ENCODE peak calls at places on chromosomes 2 and 18, in seven cellular contexts. L is SK-N-SH, O is GM12878, M is K562, X is HCT116, Y is H1, G is HepG2. H is an unnamed sample.

GRCh38 chr2:124582387-124582786 is 557.3 kb downstream of the CNTNAP5 start:
- DNase-seq in O (no peak), L (no peak), Y (no peak), M (no peak), G (no peak), X (no peak), H (no peak)

GRCh38 chr2:3585239-3586109 is 9.4 kb upstream of the COLEC11 start:
- DNase-seq in G (peak), Y (no peak), X (no peak), O (no peak), L (peak), M (no peak), H (no peak)

GRCh38 chr2:36528761-36529392 is 69.1 kb downstream of the FEZ2 start:
- DNase-seq in L (no peak), Y (no peak), X (no peak), M (no peak), G (no peak), O (no peak), H (no peak)

GRCh38 chr2:172091626-172092566 is 6.6 kb downstream of the DLX1 start:
- DNase-seq in M (no peak), G (no peak), X (no peak), L (peak), Y (no peak), O (no peak), H (no peak)

GRCh38 chr2:19435815-19436214 is 77.4 kb upstream of the OSR1 start:
- DNase-seq in M (no peak), L (peak), G (no peak), O (no peak), X (no peak), Y (no peak), H (no peak)

GRCh38 chr2:241417626-241418025 is 61.5 kb downstream of the FARP2 start:
- DNase-seq in O (no peak), M (no peak), X (no peak), G (peak), Y (no peak), L (no peak), H (no peak)

GRCh38 chr2:38775921-38776225 is 2.1 kb upstream of the GEMIN6 start:
- DNase-seq in Y (no peak), X (no peak), O (no peak), G (no peak), M (no peak), L (no peak), H (no peak)

GRCh38 chr2:127655209-127656073 is 9.5 kb downstream of the GPR17 start:
- DNase-seq in Y (no peak), G (no peak), M (no peak), L (no peak), O (no peak), X (no peak), H (no peak)

GRCh38 chr2:5322414-5322813 is 369.8 kb upstream of the SOX11 start:
- DNase-seq in Y (no peak), G (no peak), O (no peak), X (no peak), M (no peak), L (no peak), H (no peak)

GRCh38 chr2:236254674-236255073 is 9.5 kb downstream of the ASB18 start:
- DNase-seq in O (no peak), L (no peak), Y (peak), M (no peak), X (no peak), G (no peak), H (no peak)

GRCh38 chr2:201363857-201364560 is 6.9 kb upstream of the FLACC1 start:
- DNase-seq in M (peak), O (peak), L (peak), G (peak), Y (no peak), X (peak), H (peak)

GRCh38 chr2:16223071-16223470 is 282.7 kb downstream of the MYCN start:
- DNase-seq in O (no peak), Y (no peak), L (no peak), M (no peak), G (no peak), X (no peak), H (no peak)

GRCh38 chr2:23379220-23379695 is 5.7 kb upstream of the KLHL29 start:
- DNase-seq in Y (no peak), O (peak), M (no peak), L (no peak), X (no peak), G (no peak), H (no peak)

GRCh38 chr2:197293252-197294007 is 17.1 kb downstream of the ANKRD44 start:
- DNase-seq in G (no peak), L (no peak), X (no peak), O (no peak), M (no peak), Y (no peak), H (no peak)

GRCh38 chr2:75560022-75560767 is 544 bp downstream of the EVA1A start:
- DNase-seq in X (no peak), M (no peak), G (no peak), O (no peak), L (peak), Y (peak), H (peak)
- TF ChIP-seq JUND in X (no peak), M (no peak), G (peak), O (no peak), L (no peak), Y (no peak), H (no peak)

GRCh38 chr2:96092896-96093295 is 23.5 kb downstream of the ADRA2B start:
- DNase-seq in Y (no peak), L (no peak), G (no peak), O (no peak), M (no peak), X (no peak), H (no peak)

GRCh38 chr2:96090527-96090926 is 25.8 kb downstream of the ADRA2B start:
- DNase-seq in O (no peak), Y (peak), L (no peak), X (no peak), M (no peak), G (no peak), H (no peak)

GRCh38 chr2:96092580-96092877 is 23.8 kb downstream of the ADRA2B start:
- DNase-seq in L (no peak), Y (no peak), M (no peak), X (no peak), G (no peak), O (no peak), H (no peak)

GRCh38 chr2:96091141-96091710 is 25.1 kb downstream of the ADRA2B start:
- DNase-seq in X (no peak), O (no peak), Y (peak), M (no peak), L (no peak), G (no peak), H (no peak)

GRCh38 chr2:96091711-96092579 is 24.4 kb downstream of the ADRA2B start:
- DNase-seq in G (no peak), X (no peak), L (no peak), M (no peak), O (no peak), Y (peak), H (no peak)
- TF ChIP-seq JUND in G (no peak), X (no peak), L (no peak), M (no peak), O (no peak), Y (no peak), H (no peak)

GRCh38 chr18:46250084-46250811 is 146.1 kb downstream of the HAUS1 start:
- DNase-seq in L (peak), O (peak), G (no peak), M (peak), Y (no peak), X (peak), H (peak)
- TF ChIP-seq JUND in L (peak), O (peak), G (no peak), M (peak), Y (peak), X (peak), H (no peak)

DNA sequence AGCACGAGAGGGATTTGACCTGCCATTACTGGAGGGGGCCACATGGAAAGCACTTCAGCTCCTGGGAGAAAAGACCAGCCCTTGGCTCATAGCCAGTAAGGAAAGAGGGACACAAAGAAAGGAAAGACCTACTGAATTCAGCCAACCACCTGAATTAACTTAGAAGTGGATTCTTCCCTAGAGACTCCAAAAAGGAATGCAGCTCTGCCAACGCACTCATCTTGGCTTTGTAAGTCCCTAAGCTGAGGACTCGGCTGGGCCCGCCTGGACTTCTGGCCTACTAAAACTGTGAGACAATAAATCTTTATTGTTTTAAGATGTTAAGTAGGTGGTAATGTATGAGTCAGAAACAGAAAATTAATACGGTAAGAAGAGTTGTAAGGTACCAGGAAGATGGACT is 11.5 kb downstream of the ATF2 start:
- DNase-seq in L (no peak), O (no peak), Y (no peak), G (no peak), X (no peak), M (no peak), H (no peak)
- TF ChIP-seq JUND in L (no peak), O (no peak), Y (no peak), G (no peak), X (no peak), M (no peak), H (no peak)

GRCh38 chr2:204468689-204469429 is 76.4 kb upstream of the PARD3B start:
- DNase-seq in M (no peak), L (no peak), Y (no peak), X (no peak), O (no peak), G (no peak), H (no peak)
- TF ChIP-seq JUND in M (no peak), L (no peak), Y (no peak), X (no peak), O (no peak), G (no peak), H (no peak)

GRCh38 chr18:56984731-56985130 is 162.2 kb upstream of the BOD1L2 start:
- DNase-seq in O (no peak), X (no peak), Y (no peak), G (peak), M (no peak), L (no peak), H (no peak)
- TF ChIP-seq JUND in O (no peak), X (no peak), Y (no peak), G (no peak), M (no peak), L (no peak), H (no peak)

DNA sequence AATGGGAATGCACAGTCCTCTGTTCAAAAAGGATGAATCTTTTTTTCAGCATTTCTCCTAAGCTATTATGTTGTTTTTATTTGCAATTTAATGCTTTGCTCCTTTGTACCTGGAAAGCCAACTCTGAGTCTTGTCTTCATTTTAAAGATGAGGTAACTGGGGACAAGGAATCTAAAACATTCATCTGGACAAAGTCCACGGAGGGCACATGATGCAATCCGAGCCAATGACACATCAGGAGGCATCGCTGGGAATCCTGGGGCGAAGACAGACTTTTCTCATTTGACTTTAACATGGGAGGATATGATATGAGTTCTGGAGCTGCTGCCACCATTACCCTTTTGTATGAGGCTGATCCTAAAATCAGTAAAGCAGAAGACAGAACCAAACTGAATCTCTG is 116.5 kb upstream of the REG3G start:
- DNase-seq in M (no peak), X (no peak), L (no peak), O (no peak), G (peak), Y (no peak), H (no peak)
- TF ChIP-seq JUND in M (no peak), X (no peak), L (no peak), O (no peak), G (no peak), Y (no peak), H (no peak)

DNA sequence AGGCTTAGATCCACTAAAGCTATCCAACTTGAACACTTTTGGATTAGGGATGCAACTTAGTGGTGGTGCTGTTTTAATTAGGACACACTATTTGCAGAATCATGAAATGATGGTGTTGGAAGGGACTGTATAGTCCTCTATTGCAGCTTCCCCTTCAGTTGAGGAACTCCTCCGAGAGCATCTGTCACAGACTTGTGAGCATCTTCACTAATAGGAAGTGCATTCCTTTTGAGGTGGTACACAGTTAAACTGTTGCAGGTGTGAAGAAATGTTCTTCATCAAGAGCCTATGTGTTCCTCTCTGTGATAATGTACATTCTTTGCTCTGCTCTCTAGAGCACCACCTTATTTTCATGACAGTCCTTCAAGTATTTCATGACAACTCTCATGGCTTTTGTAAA is 197.4 kb downstream of the CAMKMT start:
- DNase-seq in M (no peak), G (no peak), O (no peak), X (no peak), L (no peak), Y (no peak), H (no peak)
- TF ChIP-seq JUND in M (no peak), G (no peak), O (no peak), X (no peak), L (no peak), Y (no peak), H (no peak)

GRCh38 chr18:13272411-13272810 is 53.9 kb downstream of the LDLRAD4 start:
- DNase-seq in X (no peak), O (no peak), M (no peak), L (no peak), G (no peak), Y (no peak), H (no peak)

GRCh38 chr18:13275075-13275474 is 56.5 kb downstream of the LDLRAD4 start:
- DNase-seq in O (no peak), M (no peak), X (no peak), Y (no peak), L (no peak), G (no peak), H (no peak)

GRCh38 chr18:13276530-13277520 is 58.3 kb downstream of the LDLRAD4 start:
- DNase-seq in Y (no peak), O (no peak), X (no peak), G (no peak), M (no peak), L (no peak), H (no peak)

GRCh38 chr18:13271512-13271911 is 53.0 kb downstream of the LDLRAD4 start:
- DNase-seq in L (no peak), Y (no peak), X (no peak), M (no peak), O (no peak), G (peak), H (no peak)

DNA sequence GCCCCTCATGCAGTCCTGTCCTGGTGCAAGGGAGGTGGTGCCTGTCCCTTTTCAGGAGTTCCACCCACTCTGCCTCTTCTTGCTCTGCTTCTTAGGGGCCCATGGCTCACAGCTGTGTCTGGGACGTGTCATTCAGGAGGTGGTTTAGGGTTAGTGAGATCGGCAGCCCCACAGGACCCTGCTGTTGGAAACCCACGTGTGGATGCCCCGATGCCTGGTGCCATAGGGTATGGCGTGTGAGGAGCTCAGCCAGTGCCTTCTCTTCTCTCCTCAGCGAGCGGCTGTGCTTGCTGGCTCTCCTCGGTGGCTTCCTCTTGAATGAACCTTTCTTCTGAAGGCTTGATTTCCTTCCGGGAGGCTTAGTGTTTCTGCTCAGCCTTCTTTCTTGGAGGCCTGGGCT is 55.2 kb downstream of the LDLRAD4 start:
- DNase-seq in X (no peak), Y (no peak), M (no peak), L (no peak), O (no peak), G (no peak), H (no peak)
- TF ChIP-seq JUND in X (no peak), Y (no peak), M (no peak), L (no peak), O (no peak), G (no peak), H (no peak)